ENCODE peak calls at places on chromosomes 5 and 9, in nine cellular contexts. K is heart left ventricle, H is Daoy, Z is GM18507, S is endothelial cell, D is epithelial cell of esophagus, L is cerebellum, E is neuronal stem cell, U is progenitor cell of endocrine pancreas. V is an unnamed sample.

GRCh38 chr5:132082329-132083023 is 8.9 kb downstream of the CSF2 start:
- DNase-seq in K (no peak), H (no peak), Z (no peak), S (no peak), D (no peak), L (no peak), E (no peak), U (no peak), V (no peak)

GRCh38 chr9:35258665-35259474 is 97.1 kb downstream of the UNC13B start:
- DNase-seq in K (peak), H (peak), Z (no peak), S (peak), D (peak), L (peak), E (peak), U (peak), V (peak)

GRCh38 chr5:19175776-19176570 is 812.0 kb downstream of the CDH18 start:
- DNase-seq in K (no peak), H (no peak), Z (no peak), S (no peak), D (no peak), L (peak), E (no peak), U (no peak), V (no peak)

GRCh38 chr5:44536650-44537260 is 147.5 kb upstream of the FGF10 start:
- DNase-seq in K (no peak), H (no peak), Z (no peak), S (peak), D (peak), L (no peak), E (peak), U (peak), V (peak)

GRCh38 chr9:110531776-110532175 is 47.8 kb downstream of the SVEP1 start:
- DNase-seq in K (no peak), H (peak), Z (no peak), S (no peak), D (no peak), L (peak), E (no peak), U (no peak), V (no peak)

GRCh38 chr5:151238303-151238741 is 14.4 kb upstream of the CCDC69 start:
- DNase-seq in K (peak), H (no peak), Z (no peak), S (no peak), D (no peak), L (no peak), E (no peak), U (no peak), V (no peak)

GRCh38 chr9:37897665-37898064 is 6.3 kb downstream of the SLC25A51 start:
- DNase-seq in K (no peak), H (no peak), Z (no peak), S (no peak), D (peak), L (no peak), E (no peak), U (no peak), V (no peak)

GRCh38 chr5:7869474-7870136 is 657 bp downstream of the MTRR start:
- DNase-seq in K (no peak), H (peak), Z (no peak), S (peak), D (peak), L (peak), E (no peak), U (no peak), V (no peak)

GRCh38 chr5:173736374-173736773 is 119.9 kb upstream of the BOD1 start:
- DNase-seq in K (no peak), H (no peak), Z (no peak), S (no peak), D (no peak), L (no peak), E (no peak), U (no peak), V (no peak)

GRCh38 chr5:180776376-180776775 is 26.2 kb downstream of the MGAT1 start:
- DNase-seq in K (no peak), H (no peak), Z (no peak), S (no peak), D (no peak), L (no peak), E (no peak), U (no peak), V (no peak)

GRCh38 chr5:41193462-41194166 is 19.7 kb downstream of the C6 start:
- DNase-seq in K (peak), H (no peak), Z (no peak), S (no peak), D (peak), L (peak), E (no peak), U (no peak), V (no peak)

GRCh38 chr9:130604295-130604694 is 24.9 kb downstream of the FUBP3 start:
- DNase-seq in K (no peak), H (no peak), Z (no peak), S (no peak), D (no peak), L (no peak), E (no peak), U (no peak), V (no peak)

GRCh38 chr9:83346655-83347393 is 191.4 kb downstream of the FRMD3 start:
- DNase-seq in K (no peak), H (no peak), Z (no peak), S (no peak), D (no peak), L (no peak), E (no peak), U (no peak), V (no peak)

GRCh38 chr5:133883916-133884315 is 84.5 kb downstream of the C5orf15 start:
- DNase-seq in K (no peak), H (no peak), Z (no peak), S (no peak), D (no peak), L (no peak), E (no peak), U (no peak), V (no peak)

GRCh38 chr5:59123595-59124561 is 541.0 kb downstream of the RAB3C start:
- DNase-seq in K (no peak), H (no peak), Z (no peak), S (no peak), D (no peak), L (no peak), E (no peak), U (no peak), V (no peak)

GRCh38 chr9:95286151-95286550 is 31.4 kb downstream of the FANCC start:
- DNase-seq in K (no peak), H (peak), Z (no peak), S (no peak), D (no peak), L (no peak), E (no peak), U (no peak), V (no peak)

GRCh38 chr9:131562032-131562959 is 17.0 kb downstream of the PRRT1B start:
- DNase-seq in K (no peak), H (peak), Z (no peak), S (no peak), D (peak), L (no peak), E (no peak), U (no peak), V (no peak)

GRCh38 chr5:92460505-92460904 is 1077.4 kb upstream of the ARRDC3 start:
- DNase-seq in K (no peak), H (no peak), Z (no peak), S (no peak), D (no peak), L (no peak), E (no peak), U (no peak), V (no peak)

GRCh38 chr9:3244963-3245653 is 280.7 kb downstream of the RFX3 start:
- DNase-seq in K (no peak), H (no peak), Z (no peak), S (no peak), D (peak), L (no peak), E (no peak), U (no peak), V (no peak)

GRCh38 chr5:134289509-134290113 is 63.7 kb upstream of the PPP2CA start:
- DNase-seq in K (no peak), H (peak), Z (peak), S (peak), D (peak), L (peak), E (peak), U (peak), V (peak)

GRCh38 chr5:110377411-110378392 is 348.8 kb downstream of the TMEM232 start:
- DNase-seq in K (no peak), H (no peak), Z (no peak), S (no peak), D (peak), L (no peak), E (no peak), U (no peak), V (peak)

GRCh38 chr5:7756453-7756852 is 94.5 kb downstream of the CFAP90 start:
- DNase-seq in K (no peak), H (peak), Z (no peak), S (no peak), D (no peak), L (no peak), E (no peak), U (no peak), V (no peak)

GRCh38 chr9:11933926-11934325 is 759.3 kb upstream of the TYRP1 start:
- DNase-seq in K (no peak), H (peak), Z (no peak), S (no peak), D (peak), L (no peak), E (no peak), U (no peak), V (peak)

GRCh38 chr9:136824496-136825225 is 16.9 kb downstream of the RABL6 start:
- DNase-seq in K (no peak), H (no peak), Z (no peak), S (no peak), D (no peak), L (no peak), E (no peak), U (no peak), V (no peak)

GRCh38 chr5:33227247-33227646 is 213.5 kb upstream of the TARS1 start:
- DNase-seq in K (no peak), H (no peak), Z (no peak), S (no peak), D (no peak), L (no peak), E (no peak), U (no peak), V (no peak)

GRCh38 chr5:15249152-15249551 is 250.8 kb upstream of the FBXL7 start:
- DNase-seq in K (no peak), H (peak), Z (no peak), S (no peak), D (peak), L (no peak), E (no peak), U (no peak), V (no peak)

V was measured in retina.